ENCODE peak calls at places on chromosomes 5 and 9, in four cellular contexts. M, X, N and W are unnamed samples.

GRCh38 chr5:31285025-31285424 is 91.5 kb downstream of the CDH6 start:
- DNase-seq in N (no peak), M (peak), X (no peak), W (no peak)

GRCh38 chr5:169705322-169705721 is 68.2 kb downstream of the DOCK2 start:
- DNase-seq in M (no peak), N (no peak), X (no peak), W (no peak)

GRCh38 chr5:132839426-132840301 is 9.2 kb upstream of the SHROOM1 start:
- DNase-seq in X (peak), M (peak), N (no peak), W (peak)

GRCh38 chr9:135478858-135479468 is 619 bp upstream of the PPP1R26 start:
- DNase-seq in X (peak), N (peak), M (no peak), W (peak)

GRCh38 chr5:135027699-135028615 is 6.1 kb downstream of the PITX1 start:
- DNase-seq in M (no peak), N (no peak), X (no peak), W (no peak)

GRCh38 chr5:112647428-112647827 is 90.3 kb upstream of the APC start:
- DNase-seq in M (no peak), X (no peak), N (no peak), W (no peak)

GRCh38 chr9:77094150-77094549 is 74.7 kb downstream of the FOXB2 start:
- DNase-seq in N (no peak), X (no peak), M (no peak), W (no peak)

GRCh38 chr5:58439094-58439644 is 20.7 kb downstream of the PLK2 start:
- DNase-seq in X (no peak), N (no peak), M (no peak), W (no peak)

GRCh38 chr5:170268884-170269283 is 28.7 kb downstream of the LCP2 start:
- DNase-seq in M (no peak), X (no peak), N (no peak), W (no peak)

GRCh38 chr5:14937277-14937676 is 65.7 kb upstream of the ANKH start:
- DNase-seq in N (no peak), M (no peak), X (no peak), W (no peak)

GRCh38 chr5:1882337-1883119 is at the start of gene IRX4:
- DNase-seq in M (no peak), X (peak), N (peak), W (no peak)

GRCh38 chr5:149362541-149362940 is 4.7 kb downstream of the PCYOX1L start:
- DNase-seq in X (no peak), M (no peak), N (no peak), W (no peak)

GRCh38 chr5:8663374-8663773 is 794.4 kb downstream of the MTRR start:
- DNase-seq in X (no peak), M (no peak), N (no peak), W (no peak)

GRCh38 chr5:109168151-109168550 is 241.6 kb downstream of the PJA2 start:
- DNase-seq in X (no peak), N (no peak), M (no peak), W (no peak)

GRCh38 chr9:111375817-111376564 is 46.0 kb upstream of the OR2K2 start:
- DNase-seq in X (no peak), M (peak), N (no peak), W (no peak)

GRCh38 chr5:68250662-68251298 is 35.2 kb downstream of the PIK3R1 start:
- DNase-seq in N (no peak), M (no peak), X (no peak), W (no peak)

GRCh38 chr9:125521462-125522327 is 185.3 kb downstream of the MAPKAP1 start:
- DNase-seq in M (peak), N (no peak), X (peak), W (peak)

GRCh38 chr9:73213300-73213699 is 61.6 kb downstream of the ANXA1 start:
- DNase-seq in N (no peak), X (no peak), M (no peak), W (no peak)

GRCh38 chr9:132743886-132744544 is 73.8 kb downstream of the GTF3C4 start:
- DNase-seq in M (no peak), N (no peak), X (peak), W (no peak)

GRCh38 chr5:148937239-148937638 is 110.8 kb downstream of the ADRB2 start:
- DNase-seq in M (no peak), N (no peak), X (no peak), W (no peak)

GRCh38 chr9:109052416-109052815 is 39.1 kb upstream of the CTNNAL1 start:
- DNase-seq in X (peak), N (no peak), M (peak), W (no peak)

GRCh38 chr5:15008476-15008875 is 136.9 kb upstream of the ANKH start:
- DNase-seq in M (peak), N (no peak), X (peak), W (peak)

GRCh38 chr5:122355324-122355723 is 43.3 kb downstream of the SNCAIP start:
- DNase-seq in X (no peak), N (no peak), M (no peak), W (no peak)

GRCh38 chr5:150847334-150847695 is 994 bp downstream of the IRGM start:
- DNase-seq in M (no peak), N (no peak), X (no peak), W (no peak)

GRCh38 chr5:150438873-150439546 is 10.5 kb downstream of the RPS14 start:
- DNase-seq in M (peak), X (peak), N (peak), W (peak)

GRCh38 chr9:20315672-20316071 is 306.6 kb downstream of the MLLT3 start:
- DNase-seq in X (peak), N (no peak), M (peak), W (peak)

GRCh38 chr5:11214851-11215250 is 453.8 kb upstream of the DAP start:
- DNase-seq in X (no peak), N (no peak), M (no peak), W (no peak)

GRCh38 chr5:132457371-132458225 is 33.0 kb downstream of the IRF1 start:
- DNase-seq in M (peak), X (peak), N (no peak), W (peak)

GRCh38 chr5:66896207-66896606 is 300.0 kb downstream of the MAST4 start:
- DNase-seq in M (no peak), N (no peak), X (no peak), W (no peak)

GRCh38 chr5:131532016-131532640 is 102.9 kb downstream of the RAPGEF6 start:
- DNase-seq in X (no peak), N (no peak), M (no peak), W (no peak)